ENCODE peak calls at places on chromosomes 13 and 19, in six cellular contexts. One of them, this sample, is unnamed.

GRCh38 chr19:7670150-7670784 is 1.4 kb downstream of the RETN start:
- DNase-seq in PC-3: no peak
- DNase-seq in fibroblast of lung: no peak
- DNase-seq in trophoblast cell: no peak
- DNase-seq in GM12878: no peak
- DNase-seq in HCT116: no peak
- DNase-seq in this sample: no peak

GRCh38 chr13:41639955-41640780 is 182.8 kb downstream of the RGCC start:
- DNase-seq in trophoblast cell: no peak
- DNase-seq in PC-3: no peak
- DNase-seq in fibroblast of lung: peak
- DNase-seq in HCT116: no peak
- DNase-seq in GM12878: no peak
- DNase-seq in this sample: no peak

GRCh38 chr19:12783226-12783848 is 7.9 kb upstream of the JUNB start:
- DNase-seq in PC-3: no peak
- DNase-seq in GM12878: no peak
- DNase-seq in fibroblast of lung: no peak
- DNase-seq in HCT116: no peak
- DNase-seq in trophoblast cell: no peak
- DNase-seq in this sample: no peak

GRCh38 chr19:12052057-12052570 is 647 bp downstream of the ZNF878 start:
- DNase-seq in PC-3: peak
- DNase-seq in trophoblast cell: peak
- DNase-seq in fibroblast of lung: no peak
- DNase-seq in HCT116: no peak
- DNase-seq in GM12878: no peak
- DNase-seq in this sample: no peak

GRCh38 chr13:114017028-114017630 is 43.3 kb upstream of the C13orf46 start:
- DNase-seq in trophoblast cell: no peak
- DNase-seq in GM12878: no peak
- DNase-seq in HCT116: no peak
- DNase-seq in PC-3: peak
- DNase-seq in fibroblast of lung: peak
- DNase-seq in this sample: no peak

GRCh38 chr13:111488466-111489132 is 168.2 kb downstream of the TEX29 start:
- DNase-seq in HCT116: no peak
- DNase-seq in GM12878: no peak
- DNase-seq in trophoblast cell: no peak
- DNase-seq in PC-3: no peak
- DNase-seq in fibroblast of lung: no peak
- DNase-seq in this sample: no peak

GRCh38 chr19:8421484-8422461 is 8.7 kb downstream of the MARCHF2 start:
- DNase-seq in GM12878: no peak
- DNase-seq in HCT116: no peak
- DNase-seq in PC-3: no peak
- DNase-seq in trophoblast cell: no peak
- DNase-seq in fibroblast of lung: no peak
- DNase-seq in this sample: no peak

GRCh38 chr13:62357887-62358645 is 942.4 kb upstream of the PCDH20 start:
- DNase-seq in PC-3: peak
- DNase-seq in trophoblast cell: peak
- DNase-seq in HCT116: peak
- DNase-seq in fibroblast of lung: peak
- DNase-seq in GM12878: peak
- DNase-seq in this sample: no peak

GRCh38 chr13:50170447-50171037 is 155.3 kb downstream of the KCNRG start:
- DNase-seq in HCT116: no peak
- DNase-seq in trophoblast cell: no peak
- DNase-seq in PC-3: peak
- DNase-seq in fibroblast of lung: peak
- DNase-seq in GM12878: no peak
- DNase-seq in this sample: no peak

GRCh38 chr19:51777570-51778460 is 16.8 kb downstream of the FPR2 start:
- DNase-seq in trophoblast cell: peak
- DNase-seq in fibroblast of lung: peak
- DNase-seq in PC-3: peak
- DNase-seq in HCT116: peak
- DNase-seq in GM12878: no peak
- DNase-seq in this sample: no peak

GRCh38 chr13:52378312-52378711 is 27.7 kb downstream of the THSD1 start:
- DNase-seq in trophoblast cell: no peak
- DNase-seq in GM12878: no peak
- DNase-seq in fibroblast of lung: no peak
- DNase-seq in PC-3: no peak
- DNase-seq in HCT116: no peak
- DNase-seq in this sample: no peak

GRCh38 chr19:12949363-12950284 is 4.0 kb downstream of the RAD23A start:
- DNase-seq in PC-3: no peak
- DNase-seq in fibroblast of lung: no peak
- DNase-seq in HCT116: no peak
- DNase-seq in GM12878: no peak
- DNase-seq in trophoblast cell: no peak
- DNase-seq in this sample: no peak

GRCh38 chr19:44677019-44677809 is 5.9 kb downstream of the CEACAM19 start:
- DNase-seq in PC-3: peak
- DNase-seq in trophoblast cell: peak
- DNase-seq in fibroblast of lung: peak
- DNase-seq in HCT116: peak
- DNase-seq in GM12878: no peak
- DNase-seq in this sample: no peak

GRCh38 chr13:95834134-95834765 is 157.3 kb downstream of the DNAJC3 start:
- DNase-seq in fibroblast of lung: peak
- DNase-seq in HCT116: peak
- DNase-seq in GM12878: peak
- DNase-seq in PC-3: peak
- DNase-seq in trophoblast cell: peak
- DNase-seq in this sample: peak

GRCh38 chr19:12953456-12954149 is 3.4 kb downstream of the GADD45GIP1 start:
- DNase-seq in HCT116: no peak
- DNase-seq in PC-3: no peak
- DNase-seq in GM12878: no peak
- DNase-seq in fibroblast of lung: no peak
- DNase-seq in trophoblast cell: no peak
- DNase-seq in this sample: no peak

GRCh38 chr19:36488118-36488815 is 1.1 kb downstream of the ZNF566 start:
- DNase-seq in PC-3: no peak
- DNase-seq in GM12878: no peak
- DNase-seq in fibroblast of lung: peak
- DNase-seq in HCT116: no peak
- DNase-seq in trophoblast cell: no peak
- DNase-seq in this sample: no peak

GRCh38 chr19:21474671-21475181 is 30.7 kb upstream of the ZNF429 start:
- DNase-seq in GM12878: no peak
- DNase-seq in PC-3: no peak
- DNase-seq in fibroblast of lung: peak
- DNase-seq in HCT116: no peak
- DNase-seq in trophoblast cell: peak
- DNase-seq in this sample: no peak

GRCh38 chr19:42422576-42423461 is 4.4 kb downstream of the LIPE start:
- DNase-seq in trophoblast cell: no peak
- DNase-seq in HCT116: no peak
- DNase-seq in fibroblast of lung: no peak
- DNase-seq in PC-3: no peak
- DNase-seq in GM12878: no peak
- DNase-seq in this sample: peak

DNA sequence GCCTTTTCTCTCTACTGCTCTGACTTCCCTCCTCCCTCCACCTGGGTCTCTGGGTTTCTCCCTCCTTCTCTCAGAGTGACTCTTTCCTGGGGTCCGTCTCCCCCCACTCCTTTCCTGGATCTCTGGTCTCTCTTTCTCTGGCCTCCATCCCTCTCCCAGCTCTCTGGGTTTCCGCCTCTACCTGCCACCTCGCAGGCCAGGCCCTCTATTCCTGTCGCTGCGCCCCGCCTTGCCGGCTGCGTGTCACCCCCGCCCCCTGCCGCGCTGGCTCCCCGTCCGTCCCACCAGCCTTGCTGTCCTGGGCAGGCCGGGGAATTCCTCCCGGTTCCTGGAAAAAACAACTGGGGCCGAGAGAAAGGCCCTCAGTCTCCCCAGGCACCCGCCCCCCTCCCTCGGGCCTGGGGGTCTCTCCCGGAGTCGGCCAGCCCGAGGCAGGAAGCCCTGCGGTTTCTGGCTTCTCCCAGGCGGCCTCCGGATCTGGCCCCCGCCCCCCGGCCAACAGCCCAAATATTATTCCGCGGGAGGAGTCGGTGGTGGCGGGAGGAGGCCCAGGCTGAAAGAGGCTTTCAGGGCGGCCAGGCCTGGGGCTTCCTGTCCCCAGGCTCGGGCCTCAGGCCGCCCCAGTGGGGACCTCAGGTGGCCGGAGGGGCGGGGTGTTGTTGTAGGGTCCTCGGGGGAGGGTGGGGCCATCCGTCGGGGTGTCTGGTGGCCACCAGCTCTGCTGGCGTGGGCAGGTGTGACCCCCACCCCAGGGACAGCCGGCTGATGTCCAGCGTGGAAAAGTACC is 9.3 kb downstream of the IRF2BP1 start:
- DNase-seq in fibroblast of lung: peak
- DNase-seq in GM12878: no peak
- DNase-seq in HCT116: no peak
- DNase-seq in trophoblast cell: no peak
- DNase-seq in PC-3: no peak
- DNase-seq in this sample: no peak
- H3K9ac ChIP-seq in fibroblast of lung: peak
- H3K9ac ChIP-seq in GM12878: peak
- H3K9ac ChIP-seq in HCT116: no peak
- H3K9ac ChIP-seq in trophoblast cell: no peak
- H3K9ac ChIP-seq in PC-3: no peak
- H3K9ac ChIP-seq in this sample: no peak

GRCh38 chr19:50432221-50432626 is 468 bp upstream of the MYBPC2 start:
- DNase-seq in HCT116: no peak
- DNase-seq in GM12878: no peak
- DNase-seq in fibroblast of lung: no peak
- DNase-seq in PC-3: no peak
- DNase-seq in trophoblast cell: no peak
- DNase-seq in this sample: no peak

GRCh38 chr19:50430888-50431342 is 1.8 kb upstream of the MYBPC2 start:
- DNase-seq in GM12878: no peak
- DNase-seq in fibroblast of lung: no peak
- DNase-seq in HCT116: no peak
- DNase-seq in PC-3: no peak
- DNase-seq in trophoblast cell: no peak
- DNase-seq in this sample: no peak

GRCh38 chr19:50431343-50432220 is 1.1 kb upstream of the MYBPC2 start:
- DNase-seq in GM12878: peak
- DNase-seq in fibroblast of lung: peak
- DNase-seq in PC-3: peak
- DNase-seq in trophoblast cell: peak
- DNase-seq in HCT116: peak
- DNase-seq in this sample: no peak

GRCh38 chr19:50433201-50434180 is 799 bp downstream of the MYBPC2 start:
- DNase-seq in HCT116: no peak
- DNase-seq in trophoblast cell: no peak
- DNase-seq in PC-3: no peak
- DNase-seq in fibroblast of lung: no peak
- DNase-seq in GM12878: no peak
- DNase-seq in this sample: no peak

DNA sequence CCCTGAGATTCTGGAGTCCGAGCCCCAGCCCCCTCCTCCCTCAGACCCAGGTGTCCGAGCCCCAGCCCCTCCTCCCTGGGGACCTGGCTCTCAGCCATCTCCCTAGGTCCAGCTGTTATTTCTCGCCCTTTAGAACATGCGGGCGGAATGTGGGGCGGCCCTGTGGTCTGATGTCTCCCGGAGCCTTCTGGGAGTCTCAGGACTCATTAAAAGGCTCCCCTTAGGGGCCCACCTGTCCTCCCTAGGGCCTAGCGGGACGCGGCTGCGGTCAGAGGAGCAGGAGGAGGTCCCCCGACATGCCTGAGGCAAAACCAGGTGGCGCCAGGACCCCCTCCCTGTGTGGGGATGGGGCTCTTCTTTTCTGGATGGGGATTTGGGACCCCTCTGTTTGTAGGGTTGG is at the start of gene MYBPC2:
- DNase-seq in fibroblast of lung: no peak
- DNase-seq in HCT116: no peak
- DNase-seq in trophoblast cell: peak
- DNase-seq in GM12878: no peak
- DNase-seq in PC-3: no peak
- DNase-seq in this sample: no peak
- H2AFZ ChIP-seq in fibroblast of lung: peak
- H2AFZ ChIP-seq in HCT116: peak
- H2AFZ ChIP-seq in trophoblast cell: peak
- H2AFZ ChIP-seq in GM12878: peak
- H2AFZ ChIP-seq in PC-3: peak
- H2AFZ ChIP-seq in this sample: peak

DNA sequence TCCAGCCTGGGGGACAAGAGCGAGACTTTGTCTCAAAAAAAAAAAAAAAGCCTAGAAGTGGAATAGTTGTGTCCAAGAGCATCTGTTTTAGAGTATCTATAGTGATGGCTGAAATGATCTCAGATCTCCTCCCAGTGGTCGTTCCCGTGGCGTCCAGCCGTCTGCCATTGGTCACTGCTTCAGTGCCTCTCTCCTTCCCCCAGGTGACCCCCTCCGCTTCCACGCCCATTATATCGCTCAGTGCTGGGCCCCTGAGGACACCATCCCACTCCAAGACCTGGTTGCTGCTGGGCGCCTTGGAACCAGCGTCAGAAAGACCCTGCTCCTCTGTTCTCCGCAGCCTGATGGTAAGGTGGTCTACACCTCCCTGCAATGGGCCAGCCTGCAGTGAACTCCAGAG is 1.9 kb downstream of the TSEN34 start:
- DNase-seq in PC-3: no peak
- DNase-seq in fibroblast of lung: no peak
- DNase-seq in HCT116: no peak
- DNase-seq in trophoblast cell: no peak
- DNase-seq in GM12878: no peak
- DNase-seq in this sample: no peak
- H3K9ac ChIP-seq in PC-3: no peak
- H3K9ac ChIP-seq in fibroblast of lung: no peak
- H3K9ac ChIP-seq in HCT116: no peak
- H3K9ac ChIP-seq in trophoblast cell: no peak
- H3K9ac ChIP-seq in GM12878: no peak
- H3K9ac ChIP-seq in this sample: no peak

GRCh38 chr13:86572115-86572514 is 772.9 kb upstream of the SLITRK6 start:
- DNase-seq in HCT116: peak
- DNase-seq in PC-3: peak
- DNase-seq in trophoblast cell: no peak
- DNase-seq in GM12878: no peak
- DNase-seq in fibroblast of lung: peak
- DNase-seq in this sample: no peak
- H2AFZ ChIP-seq in HCT116: peak
- H2AFZ ChIP-seq in PC-3: no peak
- H2AFZ ChIP-seq in trophoblast cell: no peak
- H2AFZ ChIP-seq in GM12878: no peak
- H2AFZ ChIP-seq in fibroblast of lung: no peak
- H2AFZ ChIP-seq in this sample: no peak

GRCh38 chr19:43674630-43674982 is 4.6 kb upstream of the PLAUR start:
- DNase-seq in fibroblast of lung: peak
- DNase-seq in PC-3: no peak
- DNase-seq in GM12878: no peak
- DNase-seq in HCT116: no peak
- DNase-seq in trophoblast cell: no peak
- DNase-seq in this sample: no peak
- H3K9ac ChIP-seq in fibroblast of lung: no peak
- H3K9ac ChIP-seq in PC-3: peak
- H3K9ac ChIP-seq in GM12878: peak
- H3K9ac ChIP-seq in HCT116: peak
- H3K9ac ChIP-seq in trophoblast cell: no peak
- H3K9ac ChIP-seq in this sample: peak